ENCODE peak calls at places on chromosome 5, in six cellular contexts. U, E, O, K, B and J are unnamed samples.

GRCh38 chr5:15009420-15009819 is 137.8 kb upstream of the ANKH start:
- DNase-seq in O (peak; percentile 83), U (no peak), B (no peak), E (no peak), K (no peak), J (no peak)

GRCh38 chr5:146219243-146219642 is 15.8 kb downstream of the RBM27 start:
- DNase-seq in B (no peak), E (no peak), O (no peak), K (no peak), U (no peak), J (no peak)

GRCh38 chr5:95823738-95824609 is 1.4 kb upstream of the GLRX start:
- DNase-seq in O (peak; percentile 91), B (peak; percentile 81), K (peak; percentile 49), U (peak; percentile 85), E (peak; percentile 33), J (peak; percentile 50)

GRCh38 chr5:14270212-14270702 is 127.1 kb downstream of the TRIO start:
- DNase-seq in U (peak; percentile 68), B (no peak), E (peak; percentile 76), O (peak; percentile 73), K (no peak), J (no peak)

GRCh38 chr5:52443187-52443586 is 344.5 kb upstream of the ITGA1 start:
- DNase-seq in O (no peak), K (no peak), E (no peak), U (no peak), B (no peak), J (no peak)

GRCh38 chr5:34496258-34496657 is 159.9 kb upstream of the RAI14 start:
- DNase-seq in O (no peak), B (no peak), E (peak; percentile 62), U (no peak), K (no peak), J (no peak)

GRCh38 chr5:68533571-68534051 is 318.1 kb downstream of the PIK3R1 start:
- DNase-seq in O (no peak), B (no peak), E (no peak), K (no peak), U (no peak), J (no peak)

GRCh38 chr5:108917596-108917995 is 169.9 kb downstream of the FER start:
- DNase-seq in K (no peak), E (no peak), U (no peak), O (peak; percentile 5), B (no peak), J (no peak)

GRCh38 chr5:178688551-178688950 is 41.9 kb downstream of the ZNF354A start:
- DNase-seq in U (no peak), E (no peak), B (no peak), O (no peak), K (no peak), J (no peak)

GRCh38 chr5:167688731-167689130 is 602.7 kb upstream of the WWC1 start:
- DNase-seq in O (no peak), E (no peak), K (no peak), U (no peak), B (no peak), J (no peak)

GRCh38 chr5:59569158-59569557 is 324.4 kb downstream of the PDE4D start:
- DNase-seq in B (no peak), E (no peak), U (no peak), O (no peak), K (no peak), J (no peak)

GRCh38 chr5:14726066-14726838 is 61.7 kb downstream of the OTULIN start:
- DNase-seq in E (no peak), K (no peak), O (peak; percentile 83), U (no peak), B (no peak), J (no peak)

GRCh38 chr5:56807698-56808097 is 7.7 kb upstream of the MAP3K1 start:
- DNase-seq in E (no peak), B (no peak), O (no peak), K (no peak), U (no peak), J (no peak)

GRCh38 chr5:101473483-101473882 is 570.4 kb upstream of the ST8SIA4 start:
- DNase-seq in E (no peak), O (no peak), K (no peak), U (peak; percentile 19), B (no peak), J (no peak)

GRCh38 chr5:86684222-86684621 is 66.5 kb downstream of the COX7C start:
- DNase-seq in E (no peak), B (no peak), U (no peak), O (peak; percentile 35), K (no peak), J (no peak)

GRCh38 chr5:180155331-180155881 is 53.6 kb downstream of the RASGEF1C start:
- DNase-seq in K (no peak), E (no peak), B (no peak), U (no peak), O (no peak), J (no peak)

DNA sequence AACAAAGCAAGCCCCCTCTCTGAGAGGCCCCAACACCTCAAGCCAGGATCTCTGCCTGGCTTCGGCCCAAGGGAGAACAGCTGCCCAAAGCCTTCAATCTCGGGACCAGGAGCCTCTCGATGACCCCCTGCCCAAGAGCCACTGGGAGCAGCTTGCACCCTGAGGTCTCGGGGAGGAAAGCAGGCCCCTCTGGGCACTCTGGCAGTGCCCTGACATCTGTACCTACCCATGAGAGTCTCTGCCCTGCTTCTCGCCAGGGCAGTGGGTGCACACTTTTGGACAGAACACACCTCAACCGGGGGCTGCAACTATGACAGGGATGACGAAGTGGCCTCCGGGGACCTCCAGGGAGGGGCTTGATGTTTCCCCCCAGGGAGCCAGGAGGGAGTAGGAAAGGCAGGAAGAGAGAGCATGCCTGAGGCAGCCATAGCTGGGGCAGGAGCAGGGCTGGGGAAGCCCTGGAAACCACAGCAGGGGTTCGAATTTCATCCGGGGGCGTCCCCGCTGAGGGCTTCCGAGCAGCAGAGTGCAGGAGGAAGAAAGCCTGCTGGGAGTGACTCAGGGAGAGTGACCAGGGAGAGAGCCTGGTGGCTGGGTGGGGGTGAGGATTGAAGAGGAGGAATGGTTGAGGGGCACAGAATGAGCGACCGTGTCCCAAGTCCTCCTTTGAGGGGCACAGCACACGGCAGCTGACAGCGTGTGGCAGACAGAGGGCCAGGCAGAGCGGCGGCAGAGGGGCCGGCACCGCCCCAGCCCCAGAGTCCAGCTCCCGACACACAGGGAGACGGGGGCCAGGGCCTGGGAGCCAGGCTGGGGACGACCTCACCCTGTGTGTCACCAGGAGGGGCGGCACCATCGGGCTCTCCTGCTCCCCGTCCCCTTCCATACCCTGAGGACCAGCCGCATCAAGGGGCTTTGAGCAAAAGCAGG is 1.8 kb downstream of the LPCAT1 start:
- DNase-seq in O (peak; percentile 81), U (no peak), B (no peak), K (no peak), E (peak; percentile 69), J (no peak)
- H3K4me3 ChIP-seq in O (peak overlapping the region; percentile 67), U (peak overlapping the region; percentile 78), B (peak overlapping the region; percentile 61), K (peak overlapping the region; percentile 57), E (peak overlapping the region; percentile 65), J (peak overlapping the region; percentile 85)

GRCh38 chr5:61304611-61305369 is 27.3 kb upstream of the ZSWIM6 start:
- DNase-seq in E (no peak), B (no peak), U (no peak), O (peak; percentile 88), K (no peak), J (no peak)

GRCh38 chr5:61307611-61308010 is 24.4 kb upstream of the ZSWIM6 start:
- DNase-seq in O (no peak), B (no peak), K (no peak), E (no peak), U (no peak), J (no peak)

GRCh38 chr5:61308699-61309098 is 23.4 kb upstream of the ZSWIM6 start:
- DNase-seq in K (no peak), E (no peak), B (no peak), U (no peak), O (no peak), J (no peak)

GRCh38 chr5:61307196-61307590 is 24.9 kb upstream of the ZSWIM6 start:
- DNase-seq in K (no peak), B (no peak), E (no peak), U (no peak), O (no peak), J (no peak)

DNA sequence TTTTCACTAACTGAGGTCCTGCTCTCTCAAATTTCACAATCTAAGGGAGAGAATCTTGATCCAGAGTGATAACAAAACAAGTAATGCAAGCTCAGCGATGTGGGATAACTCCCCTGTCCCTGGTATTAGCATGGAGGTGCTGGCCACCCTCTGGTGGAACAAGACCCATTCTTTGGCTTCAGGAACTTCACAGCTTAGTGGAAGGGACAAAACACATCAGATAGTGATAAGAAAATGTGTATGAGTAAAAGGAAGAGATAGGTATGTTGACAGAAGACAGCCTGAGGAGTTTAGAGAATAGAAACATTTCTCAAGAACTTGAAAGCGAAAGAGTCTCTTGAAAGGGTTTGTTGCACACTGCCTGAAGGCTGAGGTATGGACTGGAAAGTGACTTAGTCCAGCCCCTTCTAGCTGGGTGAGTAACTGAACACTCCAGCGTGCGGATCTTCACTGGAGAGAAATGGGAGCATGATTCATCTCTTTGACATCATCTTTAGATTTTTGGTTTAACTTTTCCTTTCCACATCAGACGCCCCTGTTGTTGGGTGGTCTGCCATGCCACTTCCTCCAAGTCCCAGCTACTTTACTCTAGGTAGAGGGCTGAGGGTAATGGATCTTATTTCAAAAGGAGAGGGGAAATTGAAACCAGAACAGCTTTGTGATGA is 25.4 kb upstream of the ZSWIM6 start:
- DNase-seq in E (no peak), U (peak; percentile 80), B (no peak), K (no peak), O (peak; percentile 87), J (no peak)
- H3K4me3 ChIP-seq in E (no peak overlapping the region), U (peak overlapping the region; percentile 18), B (no peak overlapping the region), K (no peak overlapping the region), O (no peak overlapping the region), J (no peak overlapping the region)

GRCh38 chr5:154761062-154761740 is 6.0 kb downstream of the LARP1 start:
- DNase-seq in K (no peak), E (no peak), O (no peak), B (peak; percentile 31), U (peak; percentile 50), J (no peak)

GRCh38 chr5:154758501-154758900 is 3.3 kb downstream of the LARP1 start:
- DNase-seq in B (no peak), E (no peak), O (no peak), U (no peak), K (no peak), J (no peak)

GRCh38 chr5:154757647-154758406 is 2.6 kb downstream of the LARP1 start:
- DNase-seq in E (no peak), U (peak; percentile 46), B (no peak), O (no peak), K (peak; percentile 11), J (no peak)

GRCh38 chr5:154756871-154757646 is 1.9 kb downstream of the LARP1 start:
- DNase-seq in E (peak; percentile 79), O (no peak), B (peak; percentile 44), U (peak; percentile 59), K (peak; percentile 18), J (peak; percentile 59)

DNA sequence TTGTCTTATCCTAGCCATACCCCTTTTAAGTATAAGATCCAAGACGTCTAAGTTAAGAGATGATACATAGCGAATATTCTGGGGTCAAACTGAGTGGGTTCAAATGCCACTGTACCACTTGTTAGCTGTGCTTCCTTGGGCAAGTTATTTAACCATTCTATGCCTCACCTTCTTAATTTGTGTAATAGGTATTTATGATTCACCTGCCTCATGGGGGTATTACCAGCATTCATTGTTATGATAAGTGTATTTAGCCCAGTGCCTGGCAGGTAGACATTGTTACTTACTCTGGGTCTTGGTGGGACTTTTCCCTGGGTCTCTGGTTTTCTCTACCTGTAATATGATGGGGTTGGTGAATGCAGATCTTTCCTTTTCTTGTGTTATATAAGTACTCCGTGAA is 3.8 kb downstream of the LARP1 start:
- DNase-seq in B (no peak), U (no peak), E (peak; percentile 56), K (no peak), O (no peak), J (no peak)
- H3K4me3 ChIP-seq in B (no peak overlapping the region), U (peak overlapping the region; percentile 62), E (no peak overlapping the region), K (no peak overlapping the region), O (no peak overlapping the region), J (peak overlapping the region; percentile 77)

GRCh38 chr5:172773481-172774469 is 2.8 kb upstream of the DUSP1 start:
- DNase-seq in O (peak; percentile 49), K (no peak), E (no peak), B (no peak), U (peak; percentile 37), J (no peak)
- H3K4me3 ChIP-seq in O (no peak overlapping the region), K (no peak overlapping the region), E (no peak overlapping the region), B (no peak overlapping the region), U (no peak overlapping the region), J (no peak overlapping the region)